ENCODE peak calls at places on chromosomes 5 and 9, in four cellular contexts. B is GM12878, Q is GM12891, N is K562. Y is an unnamed sample.

GRCh38 chr5:73694089-73694488 is 68.1 kb downstream of the ARHGEF28 start:
- DNase-seq in N (no peak), B (peak; percentile 81), Q (no peak), Y (no peak)

GRCh38 chr5:68730220-68731010 is 363.4 kb upstream of the SLC30A5 start:
- DNase-seq in N (peak; percentile 38), B (no peak), Q (no peak), Y (no peak)

GRCh38 chr5:53397141-53397794 is 83.2 kb upstream of the FST start:
- DNase-seq in Q (no peak), N (no peak), B (no peak), Y (no peak)

GRCh38 chr5:112691341-112691685 is 46.4 kb upstream of the APC start:
- DNase-seq in B (no peak), Q (no peak), N (no peak), Y (no peak)

GRCh38 chr9:35714579-35715252 is 17.3 kb downstream of the TLN1 start:
- DNase-seq in N (no peak), Q (no peak), B (no peak), Y (no peak)

GRCh38 chr9:98288876-98289275 is 33.4 kb upstream of the TBC1D2 start:
- DNase-seq in N (peak; percentile 38), Q (no peak), B (no peak), Y (no peak)

GRCh38 chr9:125467341-125467740 is 205.7 kb downstream of the GAPVD1 start:
- DNase-seq in N (no peak), Q (no peak), B (no peak), Y (no peak)

GRCh38 chr5:158115468-158115867 is 256.5 kb upstream of the CLINT1 start:
- DNase-seq in N (no peak), Q (no peak), B (no peak), Y (no peak)

GRCh38 chr5:132095077-132095744 is 21.6 kb downstream of the CSF2 start:
- DNase-seq in N (no peak), Q (no peak), B (no peak), Y (no peak)

GRCh38 chr5:151378616-151379015 is 31.3 kb upstream of the SLC36A2 start:
- DNase-seq in N (no peak), B (no peak), Q (no peak), Y (no peak)

GRCh38 chr5:141508808-141509611 is 20.1 kb downstream of the PCDHGC5 start:
- DNase-seq in Q (no peak), B (no peak), N (no peak), Y (no peak)

GRCh38 chr9:112387115-112387514 is 7.2 kb downstream of the HSDL2 start:
- DNase-seq in N (no peak), B (no peak), Q (no peak), Y (no peak)

GRCh38 chr9:105662184-105663104 is at the start of gene TAL2:
- DNase-seq in N (no peak), Q (no peak), B (peak; percentile 37), Y (no peak)

GRCh38 chr9:121811140-121811539 is 159.7 kb downstream of the DAB2IP start:
- DNase-seq in Q (no peak), B (no peak), N (no peak), Y (no peak)

GRCh38 chr5:115068239-115069086 is 101.2 kb downstream of the TRIM36 start:
- DNase-seq in B (peak; percentile 57), Q (no peak), N (peak; percentile 24), Y (no peak)

GRCh38 chr5:86118542-86118941 is 499.2 kb upstream of the COX7C start:
- DNase-seq in B (no peak), Q (no peak), N (no peak), Y (no peak)

GRCh38 chr5:91074615-91075014 is 308.5 kb downstream of the ARRDC3 start:
- DNase-seq in Q (no peak), B (peak; percentile 23), N (no peak), Y (no peak)

GRCh38 chr9:83537331-83538171 is 650 bp downstream of the FRMD3 start:
- DNase-seq in B (no peak), N (no peak), Q (no peak), Y (no peak)

GRCh38 chr5:121445511-121445910 is 406.2 kb upstream of the FTMT start:
- DNase-seq in N (no peak), B (no peak), Q (no peak), Y (no peak)

GRCh38 chr5:114467729-114468128 is 105.9 kb downstream of the KCNN2 start:
- DNase-seq in B (no peak), N (no peak), Q (no peak), Y (no peak)

GRCh38 chr5:9054322-9054721 is 491.6 kb downstream of the SEMA5A start:
- DNase-seq in B (no peak), Q (no peak), N (no peak), Y (no peak)

GRCh38 chr5:150189728-150190502 is at the start of gene SLC6A7:
- DNase-seq in N (no peak), Q (no peak), B (no peak), Y (no peak)

GRCh38 chr9:23850242-23851023 is 24.4 kb upstream of the ELAVL2 start:
- DNase-seq in N (no peak), B (no peak), Q (no peak), Y (no peak)

GRCh38 chr5:75037106-75037505 is 15.3 kb downstream of the GCNT4 start:
- DNase-seq in N (no peak), Q (no peak), B (no peak), Y (no peak)

GRCh38 chr5:91950328-91950727 is 567.2 kb upstream of the ARRDC3 start:
- DNase-seq in Q (no peak), B (no peak), N (no peak), Y (no peak)

GRCh38 chr5:35876922-35877321 is 20.2 kb downstream of the IL7R start:
- DNase-seq in B (no peak), Q (no peak), N (no peak), Y (no peak)

GRCh38 chr5:177309351-177310191 is 2.1 kb downstream of the MXD3 start:
- DNase-seq in Q (no peak), B (no peak), N (peak; percentile 90), Y (no peak)

GRCh38 chr9:132481467-132481866 is 71.5 kb downstream of the CFAP77 start:
- DNase-seq in Q (no peak), N (no peak), B (no peak), Y (no peak)

GRCh38 chr5:126004636-126005035 is 418.6 kb upstream of the GRAMD2B start:
- DNase-seq in Q (no peak), B (no peak), N (no peak), Y (no peak)

GRCh38 chr5:126007841-126008240 is 415.4 kb upstream of the GRAMD2B start:
- DNase-seq in B (no peak), Q (no peak), N (no peak), Y (no peak)

GRCh38 chr5:126000533-126000932 is 422.7 kb upstream of the GRAMD2B start:
- DNase-seq in B (no peak), N (no peak), Q (no peak), Y (no peak)

GRCh38 chr5:126002222-126002897 is 420.8 kb upstream of the GRAMD2B start:
- DNase-seq in B (no peak), N (no peak), Q (no peak), Y (no peak)

GRCh38 chr5:126003309-126003708 is 419.9 kb upstream of the GRAMD2B start:
- DNase-seq in N (no peak), Q (no peak), B (no peak), Y (no peak)
- TF ChIP-seq TAF1 in N (no peak), Q (no peak), B (no peak), Y (no peak)

GRCh38 chr9:127568971-127569818 is 42.9 kb upstream of the STXBP1 start:
- DNase-seq in B (no peak), N (peak; percentile 86), Q (peak; percentile 92), Y (peak; percentile 93)

GRCh38 chr9:127567898-127568617 is 44.0 kb upstream of the STXBP1 start:
- DNase-seq in Q (no peak), N (peak; percentile 50), B (no peak), Y (no peak)

GRCh38 chr9:127570533-127571111 is 41.5 kb upstream of the STXBP1 start:
- DNase-seq in N (no peak), Q (no peak), B (no peak), Y (no peak)

GRCh38 chr9:127568618-127568970 is 43.5 kb upstream of the STXBP1 start:
- DNase-seq in B (no peak), Q (no peak), N (peak; percentile 28), Y (no peak)

GRCh38 chr9:127569819-127570401 is 42.2 kb upstream of the STXBP1 start:
- DNase-seq in Q (no peak), B (no peak), N (no peak), Y (no peak)
- TF ChIP-seq POLR2A in Q (no peak), B (no peak), N (no peak), Y (no peak)

GRCh38 chr5:143199843-143200242 is 203.6 kb downstream of the NR3C1 start:
- DNase-seq in N (no peak), Q (no peak), B (no peak), Y (no peak)
- TF ChIP-seq POLR2AphosphoS5 in N (no peak), Q (no peak), B (no peak), Y (no peak)

GRCh38 chr9:107539427-107540154 is 50.0 kb upstream of the KLF4 start:
- DNase-seq in B (no peak), Q (no peak), N (no peak), Y (no peak)
- TF ChIP-seq TAF1 in B (no peak), Q (no peak), N (no peak), Y (no peak)

DNA sequence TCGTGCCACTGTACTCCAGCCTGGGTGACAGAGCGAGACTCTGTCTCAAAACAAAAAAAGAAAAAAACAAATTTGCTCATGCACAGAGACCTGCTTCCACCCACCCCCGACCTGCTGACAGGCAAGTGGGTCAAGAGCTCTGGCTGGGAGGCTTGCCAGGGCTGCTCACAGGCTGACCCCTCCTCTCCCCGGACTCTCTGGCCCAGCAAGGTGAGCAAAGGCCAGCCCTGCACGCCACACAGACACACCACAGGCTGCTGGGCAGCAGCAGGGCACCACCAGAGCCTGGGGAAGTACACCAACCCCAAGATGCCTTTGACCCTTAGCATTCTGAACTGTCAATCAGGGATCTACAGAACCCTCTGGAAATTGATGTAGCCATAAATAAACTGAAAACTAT is 29.2 kb downstream of the NSUN2 start:
- DNase-seq in N (no peak), B (no peak), Q (no peak), Y (no peak)
- TF ChIP-seq POLR2A in N (no peak), B (peak; percentile 51), Q (no peak), Y (no peak)

GRCh38 chr9:101212661-101213060 is 172.1 kb downstream of the BAAT start:
- DNase-seq in B (no peak), Q (no peak), N (no peak), Y (no peak)

DNA sequence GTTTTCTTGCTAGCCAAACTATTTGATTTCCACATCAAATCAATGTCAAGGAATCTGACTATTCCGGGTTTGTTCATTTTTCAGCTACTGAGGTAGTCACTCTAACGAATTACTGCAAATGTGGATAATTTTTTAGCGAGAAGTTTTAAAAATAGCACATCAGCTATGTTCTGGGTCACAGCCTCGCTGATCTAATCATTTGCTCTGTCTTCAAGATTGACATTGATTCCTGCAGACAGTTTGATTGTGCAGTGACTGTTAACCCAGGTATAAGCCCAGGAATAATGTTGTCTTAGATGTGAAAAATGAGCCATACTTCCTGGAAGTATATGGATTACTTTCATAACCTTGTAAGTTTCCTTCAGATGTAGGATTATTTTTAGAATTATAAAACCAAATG is 175.1 kb downstream of the BAAT start:
- DNase-seq in B (no peak), Q (no peak), N (no peak), Y (no peak)
- TF ChIP-seq POLR2AphosphoS5 in B (no peak), Q (no peak), N (no peak), Y (no peak)